ENCODE peak calls at places on chromosome 20, in nine cellular contexts. One of them, this sample, is unnamed.

GRCh38 chr20:6057139-6057538 is 3.3 kb upstream of the LRRN4 start:
- DNase-seq in A673: no peak
- DNase-seq in upper lobe of left lung: no peak
- DNase-seq in fibroblast of the aortic adventitia: no peak
- DNase-seq in OCI-LY7: no peak
- DNase-seq in fibroblast of lung: no peak
- DNase-seq in HFFc6: no peak
- DNase-seq in transverse colon: no peak
- DNase-seq in heart left ventricle: no peak
- DNase-seq in this sample: no peak

GRCh38 chr20:17568972-17569471 is 853 bp upstream of the DSTN start:
- DNase-seq in transverse colon: peak
- DNase-seq in A673: peak
- DNase-seq in fibroblast of the aortic adventitia: peak
- DNase-seq in heart left ventricle: peak
- DNase-seq in OCI-LY7: no peak
- DNase-seq in fibroblast of lung: peak
- DNase-seq in HFFc6: peak
- DNase-seq in upper lobe of left lung: peak
- DNase-seq in this sample: peak

GRCh38 chr20:462199-462991 is at the start of gene TBC1D20:
- DNase-seq in fibroblast of the aortic adventitia: peak
- DNase-seq in heart left ventricle: peak
- DNase-seq in fibroblast of lung: peak
- DNase-seq in HFFc6: peak
- DNase-seq in upper lobe of left lung: peak
- DNase-seq in A673: peak
- DNase-seq in OCI-LY7: peak
- DNase-seq in transverse colon: peak
- DNase-seq in this sample: peak

GRCh38 chr20:16922834-16923233 is 174.7 kb downstream of the OTOR start:
- DNase-seq in transverse colon: no peak
- DNase-seq in A673: peak
- DNase-seq in heart left ventricle: no peak
- DNase-seq in fibroblast of lung: peak
- DNase-seq in HFFc6: peak
- DNase-seq in fibroblast of the aortic adventitia: peak
- DNase-seq in OCI-LY7: no peak
- DNase-seq in upper lobe of left lung: no peak
- DNase-seq in this sample: no peak

GRCh38 chr20:43914697-43915208 is at the start of gene TOX2:
- DNase-seq in fibroblast of lung: peak
- DNase-seq in A673: peak
- DNase-seq in OCI-LY7: no peak
- DNase-seq in heart left ventricle: no peak
- DNase-seq in HFFc6: peak
- DNase-seq in transverse colon: peak
- DNase-seq in upper lobe of left lung: peak
- DNase-seq in fibroblast of the aortic adventitia: peak
- DNase-seq in this sample: peak

GRCh38 chr20:49698477-49698876 is 15.2 kb downstream of the B4GALT5 start:
- DNase-seq in upper lobe of left lung: no peak
- DNase-seq in transverse colon: no peak
- DNase-seq in fibroblast of the aortic adventitia: no peak
- DNase-seq in fibroblast of lung: no peak
- DNase-seq in HFFc6: no peak
- DNase-seq in A673: no peak
- DNase-seq in OCI-LY7: no peak
- DNase-seq in heart left ventricle: no peak
- DNase-seq in this sample: no peak

GRCh38 chr20:50861012-50861411 is 66.2 kb downstream of the BCAS4 start:
- DNase-seq in HFFc6: no peak
- DNase-seq in fibroblast of the aortic adventitia: no peak
- DNase-seq in fibroblast of lung: no peak
- DNase-seq in A673: no peak
- DNase-seq in transverse colon: no peak
- DNase-seq in heart left ventricle: no peak
- DNase-seq in OCI-LY7: no peak
- DNase-seq in upper lobe of left lung: peak
- DNase-seq in this sample: no peak

GRCh38 chr20:59063358-59064213 is 21.0 kb upstream of the PRELID3B start:
- DNase-seq in heart left ventricle: peak
- DNase-seq in fibroblast of the aortic adventitia: peak
- DNase-seq in HFFc6: peak
- DNase-seq in fibroblast of lung: peak
- DNase-seq in upper lobe of left lung: peak
- DNase-seq in A673: peak
- DNase-seq in OCI-LY7: no peak
- DNase-seq in transverse colon: no peak
- DNase-seq in this sample: no peak

GRCh38 chr20:2946988-2947961 is 74.0 kb downstream of the PTPRA start:
- DNase-seq in transverse colon: no peak
- DNase-seq in fibroblast of lung: peak
- DNase-seq in upper lobe of left lung: no peak
- DNase-seq in HFFc6: no peak
- DNase-seq in A673: peak
- DNase-seq in heart left ventricle: no peak
- DNase-seq in fibroblast of the aortic adventitia: peak
- DNase-seq in OCI-LY7: no peak
- DNase-seq in this sample: no peak

GRCh38 chr20:12847862-12848261 is 160.9 kb upstream of the SPTLC3 start:
- DNase-seq in transverse colon: no peak
- DNase-seq in HFFc6: no peak
- DNase-seq in upper lobe of left lung: no peak
- DNase-seq in fibroblast of lung: no peak
- DNase-seq in OCI-LY7: no peak
- DNase-seq in heart left ventricle: no peak
- DNase-seq in fibroblast of the aortic adventitia: peak
- DNase-seq in A673: peak
- DNase-seq in this sample: no peak

GRCh38 chr20:17912916-17913315 is 55.7 kb downstream of the SNX5 start:
- DNase-seq in OCI-LY7: no peak
- DNase-seq in transverse colon: no peak
- DNase-seq in heart left ventricle: no peak
- DNase-seq in A673: no peak
- DNase-seq in HFFc6: peak
- DNase-seq in fibroblast of the aortic adventitia: peak
- DNase-seq in fibroblast of lung: no peak
- DNase-seq in upper lobe of left lung: no peak
- DNase-seq in this sample: no peak

GRCh38 chr20:45835230-45836224 is 1.9 kb downstream of the SNX21 start:
- DNase-seq in fibroblast of the aortic adventitia: peak
- DNase-seq in OCI-LY7: no peak
- DNase-seq in transverse colon: peak
- DNase-seq in fibroblast of lung: peak
- DNase-seq in upper lobe of left lung: no peak
- DNase-seq in A673: no peak
- DNase-seq in heart left ventricle: peak
- DNase-seq in HFFc6: no peak
- DNase-seq in this sample: no peak

GRCh38 chr20:38973546-38974120 is 11.5 kb downstream of the DHX35 start:
- DNase-seq in fibroblast of lung: peak
- DNase-seq in heart left ventricle: peak
- DNase-seq in HFFc6: peak
- DNase-seq in A673: no peak
- DNase-seq in OCI-LY7: no peak
- DNase-seq in transverse colon: no peak
- DNase-seq in upper lobe of left lung: no peak
- DNase-seq in fibroblast of the aortic adventitia: no peak
- DNase-seq in this sample: no peak

GRCh38 chr20:9989066-9989724 is 45.6 kb upstream of the ANKEF1 start:
- DNase-seq in A673: peak
- DNase-seq in HFFc6: no peak
- DNase-seq in OCI-LY7: no peak
- DNase-seq in fibroblast of the aortic adventitia: peak
- DNase-seq in transverse colon: no peak
- DNase-seq in fibroblast of lung: peak
- DNase-seq in heart left ventricle: no peak
- DNase-seq in upper lobe of left lung: no peak
- DNase-seq in this sample: no peak

GRCh38 chr20:48187891-48188290 is 402.6 kb upstream of the SULF2 start:
- DNase-seq in transverse colon: no peak
- DNase-seq in heart left ventricle: no peak
- DNase-seq in fibroblast of lung: peak
- DNase-seq in fibroblast of the aortic adventitia: no peak
- DNase-seq in HFFc6: no peak
- DNase-seq in OCI-LY7: no peak
- DNase-seq in upper lobe of left lung: no peak
- DNase-seq in A673: no peak
- DNase-seq in this sample: no peak

GRCh38 chr20:36145877-36146707 is 8.4 kb upstream of the EPB41L1 start:
- DNase-seq in A673: no peak
- DNase-seq in fibroblast of lung: peak
- DNase-seq in fibroblast of the aortic adventitia: peak
- DNase-seq in upper lobe of left lung: no peak
- DNase-seq in OCI-LY7: peak
- DNase-seq in transverse colon: no peak
- DNase-seq in HFFc6: no peak
- DNase-seq in heart left ventricle: peak
- DNase-seq in this sample: no peak

GRCh38 chr20:44173116-44173515 is 13.9 kb downstream of the JPH2 start:
- DNase-seq in fibroblast of the aortic adventitia: no peak
- DNase-seq in heart left ventricle: no peak
- DNase-seq in upper lobe of left lung: no peak
- DNase-seq in HFFc6: no peak
- DNase-seq in A673: no peak
- DNase-seq in OCI-LY7: no peak
- DNase-seq in fibroblast of lung: no peak
- DNase-seq in transverse colon: no peak
- DNase-seq in this sample: no peak

DNA sequence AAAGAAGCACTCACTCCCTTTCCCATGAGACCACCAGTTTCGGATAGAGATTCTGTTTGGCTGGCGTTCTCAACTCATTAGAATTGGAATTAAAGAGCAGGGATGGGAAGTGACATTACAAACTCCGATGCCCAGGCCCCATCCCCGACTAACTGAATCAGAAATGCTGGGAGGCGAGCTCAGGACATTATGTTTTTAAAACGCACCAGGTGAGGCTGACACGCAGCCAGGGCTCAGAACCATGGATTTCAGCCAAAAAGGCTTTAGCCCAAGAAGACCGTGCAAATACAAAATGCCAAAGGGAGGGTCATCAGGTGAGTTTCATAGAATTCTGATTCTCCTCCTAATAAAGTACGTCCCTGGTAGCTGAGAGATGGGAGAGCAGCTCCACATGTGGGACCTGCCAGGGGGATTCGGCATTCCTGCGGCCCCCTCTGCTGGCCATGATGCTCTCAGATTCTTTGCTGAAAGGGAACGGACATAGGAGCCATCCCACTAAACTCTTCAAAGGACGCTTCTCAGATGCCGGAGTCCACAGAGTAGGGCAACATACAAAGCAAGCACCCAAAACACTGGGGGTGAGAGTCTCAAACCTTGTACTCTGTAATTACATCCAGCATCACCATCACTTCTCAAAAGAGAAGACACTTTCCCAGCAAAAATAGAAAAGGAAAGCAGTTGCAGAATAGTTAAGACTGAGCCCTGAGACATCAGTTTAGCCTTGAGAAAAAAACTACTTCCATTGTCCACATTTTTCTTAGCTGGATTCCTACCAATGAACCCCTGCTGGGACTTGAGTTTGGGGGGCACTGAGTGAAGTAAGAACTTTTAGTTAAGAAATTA is 205.2 kb downstream of the BMP7 start:
- DNase-seq in upper lobe of left lung: no peak
- DNase-seq in heart left ventricle: no peak
- DNase-seq in fibroblast of the aortic adventitia: no peak
- DNase-seq in A673: peak
- DNase-seq in fibroblast of lung: no peak
- DNase-seq in transverse colon: no peak
- DNase-seq in HFFc6: no peak
- DNase-seq in OCI-LY7: peak
- DNase-seq in this sample: peak
- TF ChIP-seq CTCF in upper lobe of left lung: no peak
- TF ChIP-seq CTCF in heart left ventricle: peak
- TF ChIP-seq CTCF in fibroblast of the aortic adventitia: no peak
- TF ChIP-seq CTCF in A673: peak
- TF ChIP-seq CTCF in fibroblast of lung: no peak
- TF ChIP-seq CTCF in transverse colon: no peak
- TF ChIP-seq CTCF in HFFc6: peak
- TF ChIP-seq CTCF in OCI-LY7: peak
- TF ChIP-seq CTCF in this sample: no peak

GRCh38 chr20:62907377-62908317 is 18.7 kb downstream of the DIDO1 start:
- DNase-seq in fibroblast of lung: peak
- DNase-seq in upper lobe of left lung: no peak
- DNase-seq in heart left ventricle: no peak
- DNase-seq in fibroblast of the aortic adventitia: no peak
- DNase-seq in OCI-LY7: peak
- DNase-seq in transverse colon: no peak
- DNase-seq in A673: no peak
- DNase-seq in HFFc6: no peak
- DNase-seq in this sample: peak
- TF ChIP-seq CTCF in fibroblast of lung: peak
- TF ChIP-seq CTCF in upper lobe of left lung: peak
- TF ChIP-seq CTCF in heart left ventricle: peak
- TF ChIP-seq CTCF in fibroblast of the aortic adventitia: peak
- TF ChIP-seq CTCF in OCI-LY7: peak
- TF ChIP-seq CTCF in transverse colon: peak
- TF ChIP-seq CTCF in A673: peak
- TF ChIP-seq CTCF in HFFc6: peak
- TF ChIP-seq CTCF in this sample: peak

GRCh38 chr20:4112490-4113420 is 97.4 kb upstream of the RNF24 start:
- DNase-seq in transverse colon: peak
- DNase-seq in upper lobe of left lung: no peak
- DNase-seq in OCI-LY7: no peak
- DNase-seq in A673: peak
- DNase-seq in fibroblast of the aortic adventitia: peak
- DNase-seq in HFFc6: peak
- DNase-seq in fibroblast of lung: peak
- DNase-seq in heart left ventricle: peak
- DNase-seq in this sample: peak
- TF ChIP-seq CTCF in transverse colon: no peak
- TF ChIP-seq CTCF in upper lobe of left lung: no peak
- TF ChIP-seq CTCF in OCI-LY7: no peak
- TF ChIP-seq CTCF in A673: no peak
- TF ChIP-seq CTCF in fibroblast of the aortic adventitia: no peak
- TF ChIP-seq CTCF in HFFc6: no peak
- TF ChIP-seq CTCF in fibroblast of lung: no peak
- TF ChIP-seq CTCF in heart left ventricle: no peak
- TF ChIP-seq CTCF in this sample: no peak

GRCh38 chr20:34110025-34111013 is 1.7 kb downstream of the EIF2S2 start:
- DNase-seq in A673: peak
- DNase-seq in heart left ventricle: no peak
- DNase-seq in upper lobe of left lung: no peak
- DNase-seq in transverse colon: no peak
- DNase-seq in fibroblast of the aortic adventitia: peak
- DNase-seq in OCI-LY7: peak
- DNase-seq in HFFc6: no peak
- DNase-seq in fibroblast of lung: peak
- DNase-seq in this sample: no peak
- TF ChIP-seq CTCF in A673: no peak
- TF ChIP-seq CTCF in heart left ventricle: no peak
- TF ChIP-seq CTCF in upper lobe of left lung: no peak
- TF ChIP-seq CTCF in transverse colon: no peak
- TF ChIP-seq CTCF in fibroblast of the aortic adventitia: no peak
- TF ChIP-seq CTCF in OCI-LY7: peak
- TF ChIP-seq CTCF in HFFc6: peak
- TF ChIP-seq CTCF in fibroblast of lung: no peak
- TF ChIP-seq CTCF in this sample: no peak